ENCODE peak calls at places on chromosomes 13 and 19, in four cellular contexts. One of them, this sample, is unnamed.

GRCh38 chr13:20391597-20392452 is 133.8 kb downstream of the CRYL1 start:
- DNase-seq in H1: no peak
- DNase-seq in IMR-90: no peak
- DNase-seq in H9: no peak
- DNase-seq in this sample: peak; percentile 40

GRCh38 chr19:46021531-46022041 is 1.3 kb downstream of the PGLYRP1 start:
- DNase-seq in H1: no peak
- DNase-seq in IMR-90: no peak
- DNase-seq in H9: peak; percentile 69
- DNase-seq in this sample: peak; percentile 16

GRCh38 chr19:13718733-13719132 is 45.6 kb upstream of the MRI1 start:
- DNase-seq in H1: peak; percentile 29
- DNase-seq in IMR-90: peak; percentile 66
- DNase-seq in H9: peak; percentile 33
- DNase-seq in this sample: peak; percentile 62

GRCh38 chr13:110592670-110593069 is 22.7 kb upstream of the NAXD start:
- DNase-seq in H1: no peak
- DNase-seq in IMR-90: peak; percentile 81
- DNase-seq in H9: no peak
- DNase-seq in this sample: no peak

GRCh38 chr19:38381138-38381537 is 6.7 kb downstream of the GGN start:
- DNase-seq in H1: no peak
- DNase-seq in IMR-90: no peak
- DNase-seq in H9: no peak
- DNase-seq in this sample: no peak

GRCh38 chr19:888615-889385 is 4.2 kb downstream of the MED16 start:
- DNase-seq in H1: no peak
- DNase-seq in IMR-90: no peak
- DNase-seq in H9: no peak
- DNase-seq in this sample: no peak

GRCh38 chr19:38388310-38389100 is at the start of gene SPRED3:
- DNase-seq in H1: no peak
- DNase-seq in IMR-90: peak; percentile 66
- DNase-seq in H9: no peak
- DNase-seq in this sample: no peak

GRCh38 chr13:99281811-99282263 is 23.7 kb upstream of the GPR18 start:
- DNase-seq in H1: no peak
- DNase-seq in IMR-90: no peak
- DNase-seq in H9: no peak
- DNase-seq in this sample: no peak

GRCh38 chr13:95485045-95485517 is 67.4 kb upstream of the CLDN10 start:
- DNase-seq in H1: no peak
- DNase-seq in IMR-90: peak; percentile 42
- DNase-seq in H9: no peak
- DNase-seq in this sample: peak; percentile 42

GRCh38 chr19:56106397-56106849 is 14.7 kb downstream of the ZNF787 start:
- DNase-seq in H1: no peak
- DNase-seq in IMR-90: no peak
- DNase-seq in H9: no peak
- DNase-seq in this sample: no peak

GRCh38 chr19:2546128-2547032 is 70.5 kb downstream of the GADD45B start:
- DNase-seq in H1: no peak
- DNase-seq in IMR-90: no peak
- DNase-seq in H9: peak; percentile 78
- DNase-seq in this sample: peak; percentile 64

GRCh38 chr13:48909088-48909389 is 66.7 kb upstream of the FNDC3A start:
- DNase-seq in H1: no peak
- DNase-seq in IMR-90: no peak
- DNase-seq in H9: no peak
- DNase-seq in this sample: no peak

GRCh38 chr19:42293966-42294365 is 8.0 kb upstream of the PRR19 start:
- DNase-seq in H1: no peak
- DNase-seq in IMR-90: no peak
- DNase-seq in H9: no peak
- DNase-seq in this sample: no peak

DNA sequence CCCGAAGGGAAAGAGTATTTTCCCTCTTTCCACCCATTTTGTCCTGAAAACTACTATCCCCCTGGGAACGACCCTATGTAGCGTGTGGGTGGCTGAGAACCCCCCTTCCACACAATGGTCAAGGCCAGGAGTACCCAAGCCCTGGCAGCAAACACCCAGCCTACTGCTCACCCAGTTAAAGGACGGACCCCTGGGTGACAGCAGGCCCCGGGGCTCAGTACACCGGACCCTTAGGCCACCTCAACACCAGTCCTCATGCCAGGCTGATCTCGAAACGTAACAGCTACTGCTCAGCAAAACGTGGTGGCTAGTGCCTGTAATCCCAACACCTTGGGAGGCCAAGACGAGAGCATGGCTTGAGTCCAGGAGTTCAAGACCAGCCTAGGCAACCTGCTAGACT is 1.4 kb downstream of the ANKRD27 start:
- DNase-seq in H1: no peak
- DNase-seq in IMR-90: no peak
- DNase-seq in H9: no peak
- DNase-seq in this sample: no peak
- H3K18ac ChIP-seq in H1: no peak overlapping the region
- H3K18ac ChIP-seq in IMR-90: no peak overlapping the region
- H3K18ac ChIP-seq in H9: no peak overlapping the region
- H3K18ac ChIP-seq in this sample: no peak overlapping the region

GRCh38 chr19:23294141-23294540 is 43.9 kb upstream of the ZNF724 start:
- DNase-seq in H1: no peak
- DNase-seq in IMR-90: no peak
- DNase-seq in H9: no peak
- DNase-seq in this sample: no peak
- H4K5ac ChIP-seq in H1: no peak overlapping the region
- H4K5ac ChIP-seq in IMR-90: no peak overlapping the region
- H4K5ac ChIP-seq in H9: no peak overlapping the region
- H4K5ac ChIP-seq in this sample: no peak overlapping the region

DNA sequence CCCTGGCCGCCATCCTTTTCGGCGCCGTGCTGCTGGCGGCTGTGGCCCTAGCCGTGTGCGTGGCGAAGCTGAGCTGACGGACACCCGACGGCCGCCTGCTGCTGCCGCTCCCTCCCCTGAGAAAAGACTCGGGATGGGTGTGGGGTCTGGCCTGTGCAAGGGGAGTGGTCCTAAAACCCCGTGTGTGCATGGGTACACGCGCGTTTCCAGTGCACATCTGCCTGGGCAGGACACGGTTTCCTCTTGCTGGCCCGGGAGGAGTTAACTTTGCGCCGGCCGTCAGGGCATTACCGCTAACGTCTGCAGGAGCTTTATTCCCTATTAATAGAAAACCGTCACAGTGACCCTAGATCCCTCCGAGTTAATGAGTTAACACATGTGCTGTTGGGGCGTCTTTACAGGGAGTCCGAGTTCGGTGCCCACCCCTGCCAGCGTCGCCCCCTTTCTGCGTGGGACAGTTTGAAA is 1.3 kb downstream of the RGS9BP start:
- DNase-seq in H1: no peak
- DNase-seq in IMR-90: no peak
- DNase-seq in H9: no peak
- DNase-seq in this sample: no peak
- H3K4me2 ChIP-seq in H1: peak overlapping the region; percentile 91
- H3K4me2 ChIP-seq in IMR-90: no peak overlapping the region
- H3K4me2 ChIP-seq in H9: peak overlapping the region; percentile 35
- H3K4me2 ChIP-seq in this sample: no peak overlapping the region

GRCh38 chr19:58305065-58305931 is at the start of gene ERVK3-1:
- DNase-seq in H1: peak; percentile 91
- DNase-seq in IMR-90: peak; percentile 98
- DNase-seq in H9: peak; percentile 98
- DNase-seq in this sample: peak; percentile 98
- H3K18ac ChIP-seq in H1: no peak within 1 kb of the TSS
- H3K18ac ChIP-seq in IMR-90: no peak within 1 kb of the TSS
- H3K18ac ChIP-seq in H9: no peak within 1 kb of the TSS
- H3K18ac ChIP-seq in this sample: no peak within 1 kb of the TSS

This sample was measured in mesendoderm.